ENCODE peak calls at places on chromosomes 2 and 18, in six cellular contexts. N is HCT116, O is hepatocyte, K is mammary epithelial cell, X is fibroblast of lung, P is GM23338. A is an unnamed sample.
A peak's percentile ranks its signal among the peaks of the same experiment; 100 is the strongest.

GRCh38 chr2:226063704-226064390 is 664.3 kb downstream of the NYAP2 start:
- DNase-seq in N (peak; percentile 96), K (peak; percentile 97), P (no peak), X (peak; percentile 92), O (no peak), A (peak; percentile 5)

GRCh38 chr2:102826904-102827303 is 65.1 kb downstream of the TMEM182 start:
- DNase-seq in P (peak; percentile 14), O (peak; percentile 46), N (no peak), K (peak; percentile 1), X (peak; percentile 42), A (peak; percentile 37)

GRCh38 chr2:47379384-47379783 is 23.6 kb upstream of the MSH2 start:
- DNase-seq in O (no peak), K (no peak), X (no peak), P (no peak), N (no peak), A (no peak)

GRCh38 chr2:47941936-47942335 is 35.6 kb upstream of the FBXO11 start:
- DNase-seq in N (no peak), P (no peak), X (no peak), K (no peak), O (no peak), A (no peak)

GRCh38 chr2:226130192-226130591 is 669.4 kb downstream of the IRS1 start:
- DNase-seq in K (no peak), N (no peak), O (peak; percentile 12), X (peak; percentile 32), P (peak; percentile 24), A (peak; percentile 36)

GRCh38 chr2:189171956-189172609 is 7.5 kb downstream of the COL5A2 start:
- DNase-seq in N (no peak), K (no peak), P (no peak), X (no peak), O (no peak), A (no peak)

GRCh38 chr2:113602869-113603466 is 24.1 kb upstream of the RABL2A start:
- DNase-seq in K (no peak), X (no peak), P (no peak), N (no peak), O (peak; percentile 3), A (no peak)

GRCh38 chr2:72147971-72148369 is 308 bp upstream of the CYP26B1 start:
- DNase-seq in X (no peak), N (no peak), K (no peak), O (no peak), P (no peak), A (peak; percentile 28)

GRCh38 chr18:67961701-67962440 is 445.4 kb upstream of the DSEL start:
- DNase-seq in N (no peak), K (no peak), X (no peak), P (no peak), O (no peak), A (peak; percentile 68)

GRCh38 chr2:156322681-156323211 is 9.8 kb downstream of the NR4A2 start:
- DNase-seq in O (no peak), X (no peak), N (no peak), P (peak; percentile 91), K (no peak), A (peak; percentile 62)

GRCh38 chr2:174617713-174618112 is 20.1 kb upstream of the WIPF1 start:
- DNase-seq in K (no peak), O (no peak), X (no peak), P (no peak), N (no peak), A (no peak)

GRCh38 chr2:47653909-47654789 is 128.8 kb upstream of the MSH6 start:
- DNase-seq in X (peak; percentile 25), K (no peak), O (peak; percentile 21), P (peak; percentile 70), N (no peak), A (peak; percentile 73)

GRCh38 chr2:186099772-186100171 is 361.2 kb downstream of the FSIP2 start:
- DNase-seq in X (no peak), K (no peak), O (no peak), N (no peak), P (no peak), A (no peak)

GRCh38 chr18:27121108-27121507 is 64.0 kb downstream of the CHST9 start:
- DNase-seq in K (peak; percentile 49), O (no peak), N (no peak), P (no peak), X (no peak), A (no peak)

GRCh38 chr2:39128919-39129391 is 8.1 kb upstream of the SOS1 start:
- DNase-seq in X (no peak), K (peak; percentile 70), O (no peak), N (no peak), P (no peak), A (no peak)

GRCh38 chr2:8679567-8679826 is 2.4 kb upstream of the ID2 start:
- DNase-seq in P (no peak), K (no peak), X (no peak), O (no peak), N (no peak), A (no peak)

GRCh38 chr2:235518317-235519090 is 24.7 kb downstream of the AGAP1 start:
- DNase-seq in N (no peak), O (no peak), X (no peak), P (no peak), K (no peak), A (no peak)

GRCh38 chr2:142220901-142221300 is 90.1 kb upstream of the LRP1B start:
- DNase-seq in X (peak; percentile 45), K (peak; percentile 80), O (no peak), P (no peak), N (no peak), A (no peak)

GRCh38 chr18:58649966-58650816 is 21.1 kb upstream of the MALT1 start:
- DNase-seq in K (peak; percentile 56), N (no peak), X (no peak), P (no peak), O (no peak), A (no peak)

GRCh38 chr2:238502088-238502810 is 75.5 kb downstream of the ASB1 start:
- DNase-seq in X (no peak), O (no peak), K (no peak), N (no peak), P (no peak), A (no peak)

GRCh38 chr2:46299365-46300263 is 2.4 kb downstream of the EPAS1 start:
- DNase-seq in X (peak; percentile 68), P (peak; percentile 61), N (no peak), K (peak; percentile 79), O (peak; percentile 68), A (peak; percentile 68)
- TF ChIP-seq EZH2 in X (no peak), P (peak; percentile 90), N (no peak), K (no peak), O (peak; percentile 4), A (peak; percentile 97)

DNA sequence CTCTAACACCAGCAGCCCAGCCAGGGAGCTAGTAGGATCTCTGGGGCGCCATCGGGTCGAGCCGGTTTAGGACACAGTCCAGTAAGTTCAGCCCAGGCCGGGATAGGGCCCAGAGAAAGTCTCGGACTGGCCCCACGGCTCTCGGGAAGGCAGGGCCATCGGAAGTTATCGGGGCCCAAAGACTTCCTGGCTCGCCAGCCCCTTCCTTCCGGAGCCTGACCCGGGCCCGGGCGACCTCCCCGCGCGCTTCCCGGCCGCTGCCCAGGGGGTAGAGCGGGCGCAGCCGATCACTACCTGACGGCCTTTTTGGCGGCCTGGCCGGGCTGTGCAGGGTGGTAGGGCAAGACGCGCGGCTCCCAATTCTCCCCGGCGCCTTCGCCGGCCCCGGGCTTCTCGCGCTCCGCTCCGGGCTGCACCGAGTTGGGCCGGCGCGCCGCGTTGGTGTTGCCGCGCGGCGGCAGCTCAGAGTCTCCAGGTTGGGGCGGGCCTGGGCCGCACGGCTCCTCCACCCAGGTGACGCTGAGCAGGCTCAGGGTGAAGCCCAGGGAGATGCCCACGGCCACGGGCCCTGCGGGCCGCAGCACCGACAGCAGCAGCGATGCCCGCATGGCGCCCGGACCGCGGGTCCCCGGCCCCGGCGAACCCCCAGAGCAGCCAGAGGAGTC is 546 bp downstream of the CHPF start:
- DNase-seq in O (peak; percentile 76), N (no peak), K (peak; percentile 71), P (peak; percentile 50), X (peak; percentile 29), A (peak; percentile 74)
- TF ChIP-seq CTCF in O (no peak), N (no peak), K (no peak), P (no peak), X (no peak), A (no peak)

GRCh38 chr2:127675335-127676261 is at the start of gene LIMS2:
- DNase-seq in N (no peak), K (no peak), P (peak; percentile 77), O (peak; percentile 42), X (peak; percentile 41), A (peak; percentile 70)
- TF ChIP-seq EZH2 in N (no peak), K (peak; percentile 78), P (peak; percentile 44), O (no peak), X (no peak), A (no peak)

GRCh38 chr2:19850526-19851050 is 51.2 kb downstream of the TTC32 start:
- DNase-seq in P (no peak), X (no peak), N (no peak), K (no peak), O (no peak), A (no peak)

GRCh38 chr2:19848029-19848750 is 53.6 kb downstream of the TTC32 start:
- DNase-seq in P (no peak), K (no peak), O (no peak), X (no peak), N (no peak), A (no peak)

GRCh38 chr2:19850056-19850455 is 51.7 kb downstream of the TTC32 start:
- DNase-seq in O (no peak), P (no peak), K (no peak), X (no peak), N (no peak), A (no peak)

GRCh38 chr2:19848952-19849351 is 52.8 kb downstream of the TTC32 start:
- DNase-seq in N (no peak), O (no peak), P (no peak), X (no peak), K (no peak), A (no peak)

DNA sequence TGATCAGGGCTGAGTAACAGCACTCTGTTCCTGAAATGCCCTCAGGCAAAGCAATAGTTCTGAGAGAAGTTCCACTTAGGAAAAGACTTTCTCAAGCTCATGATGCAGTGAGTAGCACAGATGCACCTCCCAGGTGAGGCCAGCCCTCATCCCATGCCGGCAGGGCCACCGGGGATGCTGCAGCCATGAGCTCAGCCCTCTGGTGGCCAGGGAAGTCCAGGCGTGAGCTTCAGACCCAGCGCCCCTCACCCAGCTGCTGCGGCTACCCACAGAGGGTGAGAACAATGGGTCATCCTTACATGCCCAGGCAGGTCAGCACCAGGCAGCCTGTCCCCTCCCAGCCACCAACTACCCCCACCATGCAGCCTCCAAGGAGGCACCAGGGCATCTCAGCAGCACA is 50.7 kb downstream of the TTC32 start:
- DNase-seq in K (peak; percentile 39), P (peak; percentile 59), N (no peak), X (no peak), O (no peak), A (peak; percentile 15)
- TF ChIP-seq CTCF in K (peak; percentile 43), P (peak; percentile 40), N (peak; percentile 19), X (peak; percentile 21), O (no peak), A (peak; percentile 34)

GRCh38 chr18:7898181-7898580 is 331.1 kb downstream of the PTPRM start:
- DNase-seq in K (no peak), X (no peak), N (no peak), P (no peak), O (no peak), A (peak; percentile 51)
- TF ChIP-seq EZH2 in K (no peak), X (no peak), N (no peak), P (no peak), O (no peak), A (no peak)

A was measured in neural progenitor cell.